ENCODE peak calls at places on chromosome 13, in six cellular contexts. A is CD8-positive, alpha-beta T cell; O is fibroblast of pulmonary artery; U is ELR; E is progenitor cell of endocrine pancreas; L is stimulated activated naive CD4-positive, alpha-beta T cell. P is an unnamed sample.

GRCh38 chr13:103046676-103047075 is 19.5 kb downstream of the SLC10A2 start:
- DNase-seq in A (no peak), O (no peak), U (no peak), E (no peak), L (no peak), P (no peak)

GRCh38 chr13:100880166-100880565 is 205.6 kb upstream of the TMTC4 start:
- DNase-seq in A (no peak), O (no peak), U (no peak), E (no peak), L (no peak), P (no peak)

GRCh38 chr13:103403148-103403740 is 337.0 kb upstream of the SLC10A2 start:
- DNase-seq in A (no peak), O (no peak), U (no peak), E (no peak), L (no peak), P (no peak)

GRCh38 chr13:98482476-98483444 is 94.1 kb downstream of the STK24 start:
- DNase-seq in A (no peak), O (peak; percentile 57), U (no peak), E (no peak), L (no peak), P (peak; percentile 79)

GRCh38 chr13:33582121-33582520 is 235.8 kb upstream of the RFC3 start:
- DNase-seq in A (no peak), O (peak; percentile 11), U (no peak), E (no peak), L (no peak), P (peak; percentile 79)

GRCh38 chr13:113920173-113920572 is 53.7 kb downstream of the C13orf46 start:
- DNase-seq in A (peak; percentile 21), O (no peak), U (no peak), E (no peak), L (no peak), P (no peak)

GRCh38 chr13:101649490-101650126 is 197.1 kb downstream of the ITGBL1 start:
- DNase-seq in A (no peak), O (peak; percentile 72), U (peak; percentile 90), E (no peak), L (no peak), P (peak; percentile 91)

GRCh38 chr13:79782541-79783216 is 301.7 kb downstream of the NDFIP2 start:
- DNase-seq in A (no peak), O (peak; percentile 87), U (peak; percentile 22), E (peak; percentile 42), L (no peak), P (no peak)

GRCh38 chr13:51714663-51715168 is 89.2 kb downstream of the DHRS12 start:
- DNase-seq in A (no peak), O (peak; percentile 34), U (peak; percentile 86), E (no peak), L (no peak), P (peak; percentile 73)

GRCh38 chr13:49935171-49936084 is 712 bp downstream of the SPRYD7 start:
- DNase-seq in A (no peak), O (peak; percentile 70), U (peak; percentile 89), E (no peak), L (no peak), P (peak; percentile 67)

GRCh38 chr13:75495938-75496337 is 14.0 kb upstream of the TBC1D4 start:
- DNase-seq in A (no peak), O (peak; percentile 68), U (peak; percentile 46), E (no peak), L (no peak), P (peak; percentile 50)

GRCh38 chr13:60152114-60152513 is 11.6 kb downstream of the DIAPH3 start:
- DNase-seq in A (no peak), O (no peak), U (peak; percentile 23), E (no peak), L (no peak), P (peak; percentile 37)

GRCh38 chr13:113489549-113490495 is 689 bp downstream of the DCUN1D2 start:
- DNase-seq in A (peak; percentile 53), O (peak; percentile 54), U (peak; percentile 64), E (no peak), L (no peak), P (peak; percentile 37)

GRCh38 chr13:54637377-54637776 is 1608.8 kb downstream of the OLFM4 start:
- DNase-seq in A (no peak), O (peak; percentile 3), U (no peak), E (no peak), L (no peak), P (no peak)

GRCh38 chr13:79779761-79780160 is 298.8 kb downstream of the NDFIP2 start:
- DNase-seq in A (no peak), O (peak; percentile 75), U (peak; percentile 16), E (no peak), L (no peak), P (peak; percentile 82)

GRCh38 chr13:19864339-19865309 is 1.2 kb upstream of the ZMYM5 start:
- DNase-seq in A (peak; percentile 84), O (peak; percentile 80), U (peak; percentile 82), E (peak; percentile 51), L (peak; percentile 78), P (peak; percentile 78)

GRCh38 chr13:99417151-99417820 is 84.0 kb upstream of the TM9SF2 start:
- DNase-seq in A (peak; percentile 61), O (no peak), U (no peak), E (no peak), L (peak; percentile 67), P (no peak)

GRCh38 chr13:90492872-90493271 is 854.6 kb upstream of the MIR17HG start:
- DNase-seq in A (no peak), O (no peak), U (no peak), E (no peak), L (no peak), P (no peak)

GRCh38 chr13:113926301-113926761 is 47.5 kb downstream of the C13orf46 start:
- DNase-seq in A (no peak), O (peak; percentile 40), U (no peak), E (no peak), L (no peak), P (peak; percentile 95)

GRCh38 chr13:76879876-76880270 is 6.3 kb downstream of the KCTD12 start:
- DNase-seq in A (no peak), O (no peak), U (no peak), E (no peak), L (no peak), P (no peak)

GRCh38 chr13:66322193-66322592 is 907.9 kb downstream of the PCDH9 start:
- DNase-seq in A (no peak), O (no peak), U (no peak), E (no peak), L (no peak), P (no peak)

GRCh38 chr13:52695856-52696255 is 43.2 kb downstream of the SUGT1 start:
- DNase-seq in A (no peak), O (peak; percentile 42), U (peak; percentile 19), E (no peak), L (no peak), P (peak; percentile 84)

GRCh38 chr13:41268764-41269163 is 5.4 kb upstream of the MTRF1 start:
- DNase-seq in A (no peak), O (peak; percentile 33), U (peak; percentile 66), E (no peak), L (no peak), P (peak; percentile 52)